ENCODE peak calls at places on chromosomes 5 and 9, in seven cellular contexts. K is PC-3, W is MM.1S, J is HCT116, A is GM23248, X is PC-9, Z is astrocyte. Q is an unnamed sample.

GRCh38 chr5:4661326-4661725 is 478.8 kb upstream of the ADAMTS16 start:
- DNase-seq in X (no peak), A (no peak), K (no peak), W (no peak), Z (no peak), J (no peak), Q (no peak)

GRCh38 chr9:6460189-6460768 is 47.3 kb downstream of the UHRF2 start:
- DNase-seq in A (no peak), J (no peak), Z (no peak), W (no peak), X (no peak), K (no peak), Q (no peak)

GRCh38 chr5:160458971-160459800 is 37.5 kb downstream of the PTTG1 start:
- DNase-seq in W (no peak), K (no peak), J (no peak), X (no peak), A (no peak), Z (peak; percentile 34), Q (no peak)

GRCh38 chr5:149466457-149466972 is 84.7 kb downstream of the CSNK1A1 start:
- DNase-seq in W (no peak), J (no peak), K (peak; percentile 66), A (peak; percentile 95), X (no peak), Z (peak; percentile 84), Q (peak; percentile 12)

GRCh38 chr5:91207248-91207647 is 175.9 kb downstream of the ARRDC3 start:
- DNase-seq in A (peak; percentile 50), W (no peak), Z (peak; percentile 24), K (peak; percentile 33), J (no peak), X (no peak), Q (no peak)

GRCh38 chr5:71719092-71719964 is at the start of gene CARTPT:
- DNase-seq in J (no peak), K (no peak), W (no peak), A (peak; percentile 30), X (no peak), Z (peak; percentile 3), Q (no peak)

GRCh38 chr5:148904440-148904839 is 78.0 kb downstream of the ADRB2 start:
- DNase-seq in J (no peak), X (no peak), Z (no peak), A (no peak), W (no peak), K (no peak), Q (no peak)

GRCh38 chr5:66869347-66869746 is 273.2 kb downstream of the MAST4 start:
- DNase-seq in Z (no peak), K (no peak), A (no peak), X (no peak), W (no peak), J (no peak), Q (no peak)

GRCh38 chr5:54743997-54744788 is 226.6 kb downstream of the SNX18 start:
- DNase-seq in Z (peak; percentile 99), K (peak; percentile 81), A (peak; percentile 94), J (no peak), X (peak; percentile 95), W (peak; percentile 99), Q (peak; percentile 71)

GRCh38 chr9:136541709-136542108 is 4.1 kb downstream of the NOTCH1 start:
- DNase-seq in Z (no peak), J (no peak), W (no peak), A (no peak), K (no peak), X (no peak), Q (no peak)

GRCh38 chr9:36995927-36996471 is 38.1 kb downstream of the PAX5 start:
- DNase-seq in K (peak; percentile 69), X (peak; percentile 40), Z (peak; percentile 26), W (peak; percentile 49), A (peak; percentile 70), J (peak; percentile 32), Q (peak; percentile 32)

GRCh38 chr9:19281801-19282200 is 51.3 kb downstream of the DENND4C start:
- DNase-seq in A (no peak), W (no peak), X (no peak), Z (no peak), J (no peak), K (peak; percentile 13), Q (no peak)

GRCh38 chr5:916441-917293 is 24.0 kb downstream of the TRIP13 start:
- DNase-seq in J (no peak), W (no peak), X (no peak), A (no peak), K (no peak), Z (no peak), Q (no peak)

GRCh38 chr9:128218172-128218517 is 15.0 kb downstream of the DNM1 start:
- DNase-seq in K (no peak), J (no peak), X (no peak), Z (no peak), W (no peak), A (no peak), Q (no peak)

GRCh38 chr5:62284946-62285891 is 20.8 kb upstream of the KIF2A start:
- DNase-seq in Z (no peak), J (no peak), W (no peak), A (no peak), X (no peak), K (no peak), Q (no peak)

GRCh38 chr9:129483467-129484324 is 137.2 kb downstream of the C9orf50 start:
- DNase-seq in A (peak; percentile 98), J (peak; percentile 72), K (peak; percentile 72), W (no peak), Z (peak; percentile 87), X (peak; percentile 77), Q (no peak)

GRCh38 chr9:90642570-90643539 is at the start of gene DIRAS2:
- DNase-seq in W (peak; percentile 94), K (peak; percentile 57), Z (peak; percentile 39), J (peak; percentile 6), A (peak; percentile 68), X (peak; percentile 80), Q (no peak)

GRCh38 chr5:98775962-98776687 is 2.7 kb downstream of the RGMB start:
- DNase-seq in A (peak; percentile 87), W (no peak), Z (peak; percentile 94), J (no peak), K (peak; percentile 83), X (no peak), Q (no peak)

GRCh38 chr9:2610985-2611384 is 10.6 kb upstream of the VLDLR start:
- DNase-seq in X (no peak), W (no peak), A (peak; percentile 30), Z (peak; percentile 20), J (no peak), K (no peak), Q (no peak)

GRCh38 chr9:18338042-18338441 is 135.9 kb upstream of the ADAMTSL1 start:
- DNase-seq in W (no peak), A (peak; percentile 13), Z (peak; percentile 83), J (no peak), K (no peak), X (no peak), Q (no peak)

GRCh38 chr9:80114241-80114640 is 542.5 kb downstream of the TLE4 start:
- DNase-seq in W (no peak), X (no peak), J (no peak), K (no peak), A (no peak), Z (no peak), Q (no peak)

DNA sequence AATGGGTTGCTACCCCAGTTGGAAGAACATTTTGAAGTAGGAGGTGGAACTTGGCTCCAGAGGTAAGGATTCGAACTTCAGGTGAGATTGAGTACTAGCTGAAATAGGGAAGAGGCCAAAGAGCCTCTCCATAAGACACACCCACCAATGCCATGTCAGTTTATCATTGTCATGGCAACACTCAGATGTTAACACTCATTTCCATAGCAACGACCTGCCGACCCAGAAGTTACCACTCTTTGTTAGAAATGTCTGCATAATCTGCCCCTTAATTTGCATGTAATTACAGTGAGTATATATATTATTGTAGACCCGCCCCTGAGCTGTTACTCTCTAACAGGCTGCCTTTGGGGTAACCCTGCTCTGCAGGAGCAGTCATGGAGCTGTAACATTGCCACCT is 10.3 kb upstream of the NTRK2 start:
- DNase-seq in X (no peak), W (no peak), Z (no peak), J (no peak), A (no peak), K (no peak), Q (no peak)
- TF ChIP-seq EZH2 in X (no peak), W (no peak), Z (no peak), J (no peak), A (no peak), K (no peak), Q (no peak)

DNA sequence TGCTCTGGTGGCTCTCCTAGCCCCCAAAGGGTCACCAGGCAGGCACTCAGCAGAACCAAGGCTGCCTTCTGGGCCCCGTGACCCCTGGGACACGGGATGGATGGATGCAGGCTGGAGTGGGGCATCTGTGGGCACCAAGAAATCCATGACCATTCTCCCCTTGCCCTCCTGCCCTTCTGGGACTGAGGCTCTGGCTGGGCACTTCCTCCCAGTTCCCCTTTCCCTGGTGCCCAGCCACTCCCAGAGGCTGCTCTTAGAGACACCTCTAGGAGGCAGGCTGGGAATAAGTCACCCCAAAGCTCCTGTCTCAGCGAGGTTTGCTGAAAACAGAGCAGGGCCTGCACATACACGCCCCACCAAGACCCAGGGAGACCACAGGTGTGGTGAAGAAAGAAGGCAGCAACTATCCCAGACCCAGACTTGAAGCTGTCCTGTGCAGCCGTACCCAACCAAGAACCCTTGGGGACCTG is 943 bp downstream of the STING1 start:
- DNase-seq in J (no peak), K (no peak), X (no peak), W (no peak), Z (no peak), A (peak; percentile 79), Q (no peak)
- H2AFZ ChIP-seq in J (peak overlapping the region; percentile 73), K (peak overlapping the region; percentile 80), X (peak overlapping the region; percentile 79), W (no peak overlapping the region), Z (peak overlapping the region; percentile 91), A (peak overlapping the region; percentile 75), Q (peak overlapping the region; percentile 52)

GRCh38 chr9:109893222-109893621 is 113.2 kb downstream of the PALM2AKAP2 start:
- DNase-seq in Z (peak; percentile 60), X (no peak), W (peak; percentile 15), A (no peak), K (no peak), J (no peak), Q (no peak)

GRCh38 chr9:109889456-109889855 is 109.5 kb downstream of the PALM2AKAP2 start:
- DNase-seq in A (no peak), K (no peak), J (no peak), Z (no peak), W (peak; percentile 24), X (no peak), Q (no peak)

GRCh38 chr9:109894444-109894843 is 114.4 kb downstream of the PALM2AKAP2 start:
- DNase-seq in W (no peak), A (no peak), Z (no peak), X (no peak), K (no peak), J (no peak), Q (no peak)

GRCh38 chr9:109894921-109895758 is 115.1 kb downstream of the PALM2AKAP2 start:
- DNase-seq in K (peak; percentile 12), A (peak; percentile 87), J (no peak), W (no peak), Z (peak; percentile 83), X (no peak), Q (peak; percentile 13)
- TF ChIP-seq EZH2 in K (no peak), A (no peak), J (no peak), W (no peak), Z (no peak), X (no peak), Q (no peak)

GRCh38 chr9:122941560-122942234 is 877 bp downstream of the RABGAP1 start:
- DNase-seq in W (peak; percentile 14), J (no peak), Z (peak; percentile 70), X (no peak), A (peak; percentile 80), K (peak; percentile 12), Q (no peak)
- H2AFZ ChIP-seq in W (peak overlapping the region; percentile 60), J (no peak overlapping the region), Z (peak overlapping the region; percentile 75), X (no peak overlapping the region), A (peak overlapping the region; percentile 76), K (no peak overlapping the region), Q (peak overlapping the region; percentile 75)

Q was measured in DND-41.